ENCODE peak calls at places on chromosomes 5 and 9, in five cellular contexts. N is tibial nerve; Z is IMR-90; B is effector memory CD4-positive, alpha-beta T cell; A is GM23248. S is an unnamed sample.

GRCh38 chr5:132300572-132301340 is 6.6 kb downstream of the SLC22A4 start:
- DNase-seq in A (no peak), B (no peak), Z (no peak), N (no peak), S (no peak)

GRCh38 chr5:54234304-54234938 is 76.0 kb downstream of the ARL15 start:
- DNase-seq in Z (peak; percentile 73), B (no peak), A (peak; percentile 77), N (no peak), S (peak; percentile 82)

GRCh38 chr9:99326112-99326916 is 104.2 kb downstream of the SEC61B start:
- DNase-seq in Z (peak; percentile 28), N (no peak), A (peak; percentile 21), B (no peak), S (peak; percentile 30)

GRCh38 chr9:121380941-121381340 is 10.9 kb upstream of the STOM start:
- DNase-seq in Z (no peak), B (no peak), A (no peak), N (no peak), S (no peak)

GRCh38 chr9:115691686-115692085 is 461.9 kb upstream of the PAPPA start:
- DNase-seq in A (peak; percentile 94), Z (peak; percentile 90), B (no peak), N (no peak), S (peak; percentile 83)

GRCh38 chr5:29148581-29148980 is 2044.9 kb upstream of the CDH6 start:
- DNase-seq in B (no peak), N (no peak), A (no peak), Z (no peak), S (no peak)

GRCh38 chr9:113853333-113853732 is 22.8 kb upstream of the ZNF618 start:
- DNase-seq in A (no peak), B (no peak), N (no peak), Z (no peak), S (no peak)

GRCh38 chr9:99023831-99024230 is 80.1 kb downstream of the COL15A1 start:
- DNase-seq in B (no peak), Z (peak; percentile 58), N (peak; percentile 44), A (peak; percentile 52), S (peak; percentile 46)

GRCh38 chr5:174667526-174667925 is 56.9 kb upstream of the MSX2 start:
- DNase-seq in A (no peak), N (no peak), B (no peak), Z (no peak), S (no peak)

GRCh38 chr5:40679071-40679997 is at the start of gene PTGER4:
- DNase-seq in A (peak; percentile 94), Z (peak; percentile 86), B (peak; percentile 92), N (peak; percentile 88), S (peak; percentile 80)

GRCh38 chr9:134338394-134339182 is 12.3 kb downstream of the RXRA start:
- DNase-seq in N (no peak), Z (no peak), B (no peak), A (no peak), S (no peak)

GRCh38 chr9:99253772-99254431 is 31.8 kb downstream of the SEC61B start:
- DNase-seq in N (no peak), B (peak; percentile 18), A (no peak), Z (no peak), S (no peak)

GRCh38 chr9:136345281-136346156 is 18.0 kb downstream of the DNLZ start:
- DNase-seq in A (peak; percentile 90), B (no peak), N (peak; percentile 52), Z (no peak), S (peak; percentile 62)

GRCh38 chr5:135883441-135883840 is 12.2 kb downstream of the IL9 start:
- DNase-seq in N (no peak), A (no peak), Z (no peak), B (no peak), S (no peak)

GRCh38 chr9:126671381-126671831 is 57.7 kb downstream of the LMX1B start:
- DNase-seq in Z (no peak), B (no peak), A (no peak), N (no peak), S (no peak)

GRCh38 chr9:3479516-3480352 is 46.1 kb downstream of the RFX3 start:
- DNase-seq in N (no peak), Z (no peak), B (no peak), A (no peak), S (no peak)

GRCh38 chr9:6827370-6827949 is 69.7 kb downstream of the KDM4C start:
- DNase-seq in A (peak; percentile 57), B (no peak), Z (peak; percentile 54), N (peak; percentile 23), S (peak; percentile 66)

GRCh38 chr5:22852807-22853670 is at the start of gene CDH12:
- DNase-seq in Z (no peak), N (no peak), B (no peak), A (peak; percentile 0), S (no peak)

GRCh38 chr5:174553556-174553955 is 170.8 kb upstream of the MSX2 start:
- DNase-seq in N (peak; percentile 45), B (no peak), A (no peak), Z (no peak), S (peak; percentile 87)

GRCh38 chr5:160926428-160926827 is 74.4 kb upstream of the ATP10B start:
- DNase-seq in Z (no peak), B (no peak), N (no peak), A (no peak), S (no peak)

GRCh38 chr5:181163487-181164075 is 16.2 kb downstream of the OR2V2 start:
- DNase-seq in A (no peak), Z (no peak), N (no peak), B (no peak), S (no peak)

GRCh38 chr5:32802764-32803163 is 91.6 kb downstream of the NPR3 start:
- DNase-seq in A (no peak), B (no peak), Z (no peak), N (no peak), S (no peak)

GRCh38 chr5:73591102-73591695 is 25.7 kb downstream of the UTP15 start:
- DNase-seq in Z (peak; percentile 90), B (peak; percentile 24), N (peak; percentile 92), A (peak; percentile 89), S (peak; percentile 96)

GRCh38 chr5:32869216-32869615 is 158.1 kb downstream of the NPR3 start:
- DNase-seq in A (peak; percentile 78), N (no peak), B (no peak), Z (peak; percentile 60), S (peak; percentile 78)

GRCh38 chr5:122673343-122673742 is 101.5 kb upstream of the SNX2 start:
- DNase-seq in Z (no peak), A (peak; percentile 95), N (peak; percentile 47), B (no peak), S (peak; percentile 94)

GRCh38 chr5:151153766-151154272 is 3.8 kb downstream of the ANXA6 start:
- DNase-seq in A (peak; percentile 53), N (no peak), B (no peak), Z (no peak), S (no peak)

GRCh38 chr5:151153300-151153699 is 4.3 kb downstream of the ANXA6 start:
- DNase-seq in B (no peak), A (no peak), Z (no peak), N (no peak), S (no peak)

GRCh38 chr5:151155777-151156731 is 1.5 kb downstream of the ANXA6 start:
- DNase-seq in A (peak; percentile 75), B (no peak), Z (peak; percentile 68), N (no peak), S (peak; percentile 65)

GRCh38 chr5:151156732-151157402 is 712 bp downstream of the ANXA6 start:
- DNase-seq in B (no peak), Z (peak; percentile 23), A (peak; percentile 61), N (no peak), S (no peak)

DNA sequence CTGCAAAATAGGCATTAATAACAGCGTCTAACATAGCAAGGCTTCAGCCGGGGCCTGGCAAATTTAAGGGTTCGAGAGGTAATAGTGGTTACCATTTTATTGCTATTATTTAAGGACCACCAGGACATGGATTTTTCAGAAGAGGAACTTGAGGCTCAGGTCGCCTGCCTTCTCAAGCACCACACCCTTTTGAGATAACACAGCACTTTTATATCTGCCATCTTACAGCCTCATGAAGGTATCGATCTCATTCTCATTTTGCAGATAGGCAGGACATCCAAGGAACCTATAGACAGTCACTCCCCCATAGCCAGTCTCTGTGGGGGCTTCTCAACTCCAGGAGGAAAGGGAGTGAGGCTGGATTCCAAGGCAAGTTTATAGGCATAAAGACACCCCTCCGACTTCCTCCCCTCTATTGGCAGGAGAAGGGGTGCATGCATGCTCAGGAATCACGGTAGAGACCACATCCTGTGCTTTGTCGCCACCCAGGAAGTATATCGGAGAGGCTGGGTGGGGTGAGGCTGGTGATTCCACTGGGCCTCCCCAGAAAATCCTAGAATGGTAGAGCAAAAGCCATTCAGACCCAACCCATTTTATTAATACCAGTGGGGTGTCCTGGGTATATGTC is 2.3 kb downstream of the ANXA6 start:
- DNase-seq in N (no peak), Z (peak; percentile 27), B (peak; percentile 53), A (peak; percentile 43), S (no peak)
- H3K4me3 ChIP-seq in N (peak overlapping the region; percentile 61), Z (peak overlapping the region; percentile 79), B (peak overlapping the region; percentile 89), A (peak overlapping the region; percentile 91), S (peak overlapping the region; percentile 95)

GRCh38 chr5:61408476-61409168 is 76.6 kb downstream of the ZSWIM6 start:
- DNase-seq in Z (peak; percentile 99), N (peak; percentile 98), B (peak; percentile 97), A (peak; percentile 100), S (peak; percentile 100)
- H3K4me3 ChIP-seq in Z (no peak overlapping the region), N (peak overlapping the region; percentile 14), B (peak overlapping the region; percentile 36), A (peak overlapping the region; percentile 58), S (peak overlapping the region; percentile 19)

DNA sequence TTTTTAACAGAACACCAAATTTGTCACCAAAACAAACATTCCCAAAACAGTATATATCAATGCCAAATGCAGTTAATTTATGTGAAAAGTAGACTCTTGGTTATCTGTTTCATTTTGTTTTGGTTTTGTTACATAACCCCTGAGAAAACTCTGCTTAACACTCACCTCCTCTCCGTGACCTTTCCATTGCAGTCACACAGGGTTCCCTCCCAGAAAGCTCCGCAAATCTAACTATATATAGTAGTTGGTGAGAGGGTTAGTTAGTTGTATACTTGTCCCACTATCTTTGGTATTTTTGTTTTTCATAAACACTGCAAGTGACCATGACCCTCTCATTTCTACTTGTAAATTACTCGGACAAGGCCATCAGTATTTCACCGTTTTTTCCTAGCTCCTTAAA is 25.5 kb downstream of the NFIB start:
- DNase-seq in B (no peak), N (no peak), A (no peak), Z (no peak), S (no peak)
- H3K4me3 ChIP-seq in B (no peak overlapping the region), N (no peak overlapping the region), A (no peak overlapping the region), Z (no peak overlapping the region), S (no peak overlapping the region)

GRCh38 chr5:168656633-168657032 is 77.5 kb upstream of the PANK3 start:
- DNase-seq in B (no peak), N (peak; percentile 52), Z (no peak), A (peak; percentile 60), S (peak; percentile 91)
- H3K4me3 ChIP-seq in B (no peak overlapping the region), N (no peak overlapping the region), Z (no peak overlapping the region), A (no peak overlapping the region), S (no peak overlapping the region)

DNA sequence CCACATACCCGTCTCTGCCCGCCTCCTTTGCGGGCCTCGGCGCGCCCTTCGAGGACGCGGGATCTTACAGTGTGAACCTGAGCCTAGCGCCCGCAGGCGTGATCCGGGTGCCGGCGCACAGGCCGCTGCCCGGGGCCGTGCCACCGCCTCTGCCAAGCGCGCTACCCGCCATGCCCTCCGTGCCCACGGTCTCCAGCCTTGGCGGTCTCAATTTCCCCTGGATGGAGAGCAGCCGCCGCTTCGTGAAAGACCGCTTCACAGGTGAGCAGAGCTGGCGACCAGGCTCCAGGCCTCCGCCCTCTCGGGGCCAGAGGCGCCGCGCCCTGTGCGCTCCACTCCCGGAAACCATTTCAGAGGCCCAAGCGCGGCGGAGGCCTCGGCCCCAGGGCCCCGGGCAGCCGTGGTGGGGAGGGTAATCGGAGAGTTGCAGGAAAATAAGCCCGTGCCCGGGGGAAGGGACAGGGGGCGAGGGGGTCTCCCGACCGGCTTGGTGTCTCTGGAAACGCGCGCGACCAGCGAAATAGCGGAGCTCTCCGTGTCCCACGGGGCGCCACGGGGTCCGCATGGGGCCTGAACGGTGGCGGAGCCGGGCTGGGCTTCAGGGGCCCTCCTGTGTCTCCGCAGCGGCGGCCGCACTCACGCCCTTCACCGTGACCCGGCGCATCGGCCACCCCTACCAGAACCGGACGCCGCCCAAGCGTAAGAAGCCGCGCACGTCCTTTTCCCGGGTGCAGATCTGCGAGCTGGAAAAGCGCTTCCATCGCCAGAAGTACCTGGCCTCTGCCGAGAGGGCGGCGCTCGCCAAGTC is 682 bp downstream of the TLX3 start:
- DNase-seq in Z (no peak), N (no peak), A (no peak), B (no peak), S (no peak)
- H3K4me3 ChIP-seq in Z (no peak overlapping the region), N (no peak overlapping the region), A (no peak overlapping the region), B (no peak overlapping the region), S (no peak overlapping the region)